ENCODE peak calls at places on chromosome 4, in six cellular contexts. F, W, P, H, V and T are unnamed samples.

GRCh38 chr4:6573986-6574746 is 823 bp upstream of the MAN2B2 start:
- DNase-seq in F (no peak), W (no peak), P (no peak), H (no peak), V (no peak), T (no peak)

GRCh38 chr4:91035276-91035675 is 908.1 kb downstream of the CCSER1 start:
- DNase-seq in F (no peak), W (no peak), P (no peak), H (no peak), V (no peak), T (no peak)

GRCh38 chr4:2819244-2820215 is 24.1 kb upstream of the ADD1 start:
- DNase-seq in F (no peak), W (no peak), P (no peak), H (no peak), V (no peak), T (no peak)

GRCh38 chr4:129094347-129094746 is 1.0 kb upstream of the SCLT1 start:
- DNase-seq in F (no peak), W (no peak), P (no peak), H (no peak), V (no peak), T (no peak)

GRCh38 chr4:139933541-139933940 is 220.4 kb downstream of the MAML3 start:
- DNase-seq in F (no peak), W (no peak), P (no peak), H (no peak), V (no peak), T (no peak)

GRCh38 chr4:113646456-113646809 is 115.1 kb downstream of the CAMK2D start:
- DNase-seq in F (no peak), W (peak; percentile 52), P (no peak), H (peak; percentile 9), V (no peak), T (no peak)

GRCh38 chr4:15495621-15496020 is 25.9 kb downstream of the CC2D2A start:
- DNase-seq in F (no peak), W (no peak), P (no peak), H (no peak), V (no peak), T (no peak)

GRCh38 chr4:77820836-77821561 is 1.8 kb upstream of the CNOT6L start:
- DNase-seq in F (peak; percentile 28), W (no peak), P (no peak), H (no peak), V (no peak), T (no peak)

GRCh38 chr4:23902203-23902602 is 12.4 kb upstream of the PPARGC1A start:
- DNase-seq in F (no peak), W (no peak), P (no peak), H (no peak), V (no peak), T (no peak)

GRCh38 chr4:107094332-107094731 is 58.2 kb upstream of the DKK2 start:
- DNase-seq in F (peak; percentile 40), W (no peak), P (no peak), H (peak; percentile 7), V (no peak), T (no peak)

GRCh38 chr4:39664828-39665731 is 26.4 kb upstream of the SMIM14 start:
- DNase-seq in F (no peak), W (no peak), P (no peak), H (no peak), V (no peak), T (no peak)

GRCh38 chr4:155207534-155208257 is 740 bp upstream of the NPY2R start:
- DNase-seq in F (peak; percentile 66), W (peak; percentile 73), P (peak; percentile 0), H (peak; percentile 46), V (no peak), T (no peak)

GRCh38 chr4:55635760-55636621 is at the start of gene NMU:
- DNase-seq in F (peak; percentile 79), W (peak; percentile 73), P (peak; percentile 14), H (peak; percentile 70), V (no peak), T (peak; percentile 10)

GRCh38 chr4:7908668-7909067 is 31.0 kb downstream of the AFAP1 start:
- DNase-seq in F (no peak), W (no peak), P (no peak), H (no peak), V (no peak), T (no peak)

GRCh38 chr4:17324431-17324830 is 187.5 kb downstream of the QDPR start:
- DNase-seq in F (peak; percentile 45), W (no peak), P (no peak), H (peak; percentile 59), V (no peak), T (no peak)

GRCh38 chr4:112526061-112526460 is 10.1 kb upstream of the NEUROG2 start:
- DNase-seq in F (no peak), W (no peak), P (no peak), H (no peak), V (no peak), T (no peak)

GRCh38 chr4:31160146-31160545 is 440.0 kb downstream of the PCDH7 start:
- DNase-seq in F (no peak), W (no peak), P (no peak), H (no peak), V (no peak), T (no peak)

GRCh38 chr4:88823058-88823919 is 125.7 kb upstream of the NAP1L5 start:
- DNase-seq in F (peak; percentile 31), W (peak; percentile 85), P (peak; percentile 60), H (peak; percentile 95), V (peak; percentile 29), T (peak; percentile 75)